ENCODE peak calls at places on chromosomes 13 and 19, in four cellular contexts. Z, H, L and J are unnamed samples.
A peak's percentile ranks its signal among the peaks of the same experiment; 100 is the strongest.

GRCh38 chr13:97521726-97522125 is 87.8 kb downstream of the RAP2A start:
- DNase-seq in H (no peak), L (peak; percentile 4), Z (no peak), J (no peak)

GRCh38 chr13:101941095-101941777 is 460.6 kb downstream of the FGF14 start:
- DNase-seq in L (no peak), Z (no peak), H (no peak), J (no peak)

GRCh38 chr13:113804703-113805430 is 45.8 kb downstream of the TMEM255B start:
- DNase-seq in L (no peak), Z (no peak), H (no peak), J (no peak)

GRCh38 chr19:48881741-48882657 is 9.8 kb downstream of the PPP1R15A start:
- DNase-seq in Z (no peak), L (no peak), H (peak; percentile 61), J (no peak)

GRCh38 chr19:45469835-45470146 is 2.0 kb downstream of the FOSB start:
- DNase-seq in Z (no peak), H (no peak), L (no peak), J (no peak)

GRCh38 chr13:67383358-67383757 is 153.2 kb upstream of the PCDH9 start:
- DNase-seq in H (no peak), L (no peak), Z (no peak), J (no peak)

GRCh38 chr13:45564108-45564507 is 51.4 kb downstream of the ERICH6B start:
- DNase-seq in Z (no peak), H (no peak), L (no peak), J (no peak)

GRCh38 chr19:17834350-17835181 is 13.2 kb downstream of the JAK3 start:
- DNase-seq in H (no peak), L (no peak), Z (no peak), J (no peak)

GRCh38 chr19:53086949-53087348 is 16.3 kb downstream of the ZNF160 start:
- DNase-seq in H (no peak), L (no peak), Z (no peak), J (no peak)

GRCh38 chr19:2230807-2231533 is 5.2 kb downstream of the PLEKHJ1 start:
- DNase-seq in Z (no peak), H (no peak), L (no peak), J (no peak)

GRCh38 chr13:105960326-105960725 is 575.1 kb downstream of the EFNB2 start:
- DNase-seq in Z (no peak), H (no peak), L (no peak), J (no peak)